ENCODE peak calls at places on chromosome 1, in seven cellular contexts. M is Panc1; W is mesothelial cell of epicardium; D is breast epithelium; Z is SK-MEL-5; S is stimulated activated naive CD8-positive, alpha-beta T cell treated with anti-CD3 and anti-CD28 coated beads, Interleukin-15, Interleukin-2, amounts not matched to agents 100 U/mL and 50 U/mL, for 24 hours; T is activated T-cell treated with anti-CD3 and anti-CD28 coated beads for 1 hour. X is an unnamed sample.

GRCh38 chr1:19402031-19402430 is 83.3 kb downstream of the CAPZB start:
- DNase-seq in D (no peak), Z (no peak), T (no peak), M (no peak), S (no peak), W (no peak), X (no peak)

GRCh38 chr1:30381671-30382365 is 341.6 kb downstream of the MATN1 start:
- DNase-seq in S (no peak), D (no peak), M (no peak), T (no peak), Z (no peak), W (no peak), X (no peak)

GRCh38 chr1:160131803-160132565 is 16.4 kb downstream of the ATP1A2 start:
- DNase-seq in T (no peak), S (no peak), Z (no peak), M (no peak), D (no peak), W (no peak), X (no peak)

GRCh38 chr1:116424438-116424837 is 51.4 kb downstream of the ATP1A1 start:
- DNase-seq in W (no peak), T (no peak), D (no peak), Z (no peak), S (no peak), M (no peak), X (no peak)

GRCh38 chr1:204223129-204223860 is 9.5 kb upstream of the GOLT1A start:
- DNase-seq in S (no peak), W (no peak), Z (no peak), M (no peak), T (no peak), D (no peak), X (no peak)

GRCh38 chr1:189899686-189900495 is 577.8 kb downstream of the BRINP3 start:
- DNase-seq in S (no peak), M (no peak), T (no peak), W (no peak), D (no peak), Z (no peak), X (no peak)

GRCh38 chr1:185352067-185352466 is 35.0 kb upstream of the IVNS1ABP start:
- DNase-seq in W (no peak), S (no peak), T (no peak), D (no peak), Z (peak), M (no peak), X (peak)

GRCh38 chr1:47191940-47192457 is 2.2 kb upstream of the PDZK1IP1 start:
- DNase-seq in Z (no peak), D (no peak), T (no peak), M (no peak), S (no peak), W (peak), X (no peak)

GRCh38 chr1:186620951-186621350 is 59.3 kb downstream of the PTGS2 start:
- DNase-seq in Z (no peak), S (no peak), T (no peak), D (no peak), M (no peak), W (no peak), X (peak)

GRCh38 chr1:207646891-207647290 is 2.0 kb downstream of the CR1L start:
- DNase-seq in T (no peak), M (no peak), Z (no peak), W (no peak), D (no peak), S (no peak), X (no peak)

GRCh38 chr1:45172764-45173163 is 33.6 kb downstream of the ZSWIM5 start:
- DNase-seq in W (no peak), S (no peak), D (no peak), Z (no peak), T (no peak), M (no peak), X (no peak)

GRCh38 chr1:4802024-4802423 is 147.6 kb downstream of the AJAP1 start:
- DNase-seq in Z (no peak), W (no peak), T (no peak), D (no peak), S (no peak), M (no peak), X (no peak)

GRCh38 chr1:1165485-1165884 is 8.2 kb upstream of the TTLL10 start:
- DNase-seq in S (no peak), D (no peak), Z (no peak), M (no peak), T (no peak), W (no peak), X (no peak)

GRCh38 chr1:228867951-228868730 is 132.9 kb downstream of the RHOU start:
- DNase-seq in T (no peak), Z (no peak), M (no peak), S (no peak), W (no peak), D (no peak), X (no peak)